ENCODE peak calls at places on chromosomes 4 and X, in eight cellular contexts. One of them, this sample, is unnamed.

GRCh38 chr4:7422098-7422897 is 12.4 kb downstream of the PSAPL1 start:
- DNase-seq in glutamatergic neuron: no peak
- DNase-seq in fibroblast of mammary gland: no peak
- DNase-seq in KBM-7: no peak
- DNase-seq in AG08396: no peak
- DNase-seq in NCI-H2081: no peak
- DNase-seq in NCI-H510A treated with DMSO at 0.1 percent for 48 hours: no peak
- DNase-seq in SHP77: no peak
- DNase-seq in this sample: no peak

GRCh38 chr4:45347056-45347455 is 620.7 kb upstream of the GNPDA2 start:
- DNase-seq in glutamatergic neuron: no peak
- DNase-seq in fibroblast of mammary gland: no peak
- DNase-seq in KBM-7: no peak
- DNase-seq in AG08396: no peak
- DNase-seq in NCI-H2081: peak; percentile 25
- DNase-seq in NCI-H510A treated with DMSO at 0.1 percent for 48 hours: no peak
- DNase-seq in SHP77: no peak
- DNase-seq in this sample: no peak

GRCh38 chr4:71251266-71251665 is 87.6 kb upstream of the SLC4A4 start:
- DNase-seq in glutamatergic neuron: no peak
- DNase-seq in fibroblast of mammary gland: no peak
- DNase-seq in KBM-7: no peak
- DNase-seq in AG08396: peak; percentile 44
- DNase-seq in NCI-H2081: no peak
- DNase-seq in NCI-H510A treated with DMSO at 0.1 percent for 48 hours: no peak
- DNase-seq in SHP77: no peak
- DNase-seq in this sample: no peak

GRCh38 chrX:13597928-13598327 is 28.5 kb downstream of the EGFL6 start:
- DNase-seq in glutamatergic neuron: no peak
- DNase-seq in fibroblast of mammary gland: peak; percentile 63
- DNase-seq in KBM-7: no peak
- DNase-seq in AG08396: no peak
- DNase-seq in NCI-H2081: no peak
- DNase-seq in NCI-H510A treated with DMSO at 0.1 percent for 48 hours: no peak
- DNase-seq in SHP77: no peak
- DNase-seq in this sample: no peak

GRCh38 chrX:134520860-134521390 is 61.0 kb downstream of the HPRT1 start:
- DNase-seq in glutamatergic neuron: peak; percentile 22
- DNase-seq in fibroblast of mammary gland: peak; percentile 84
- DNase-seq in KBM-7: peak; percentile 81
- DNase-seq in AG08396: peak; percentile 57
- DNase-seq in NCI-H2081: peak; percentile 62
- DNase-seq in NCI-H510A treated with DMSO at 0.1 percent for 48 hours: peak; percentile 49
- DNase-seq in SHP77: peak; percentile 41
- DNase-seq in this sample: peak; percentile 35

GRCh38 chr4:108742451-108742850 is 20.4 kb downstream of the ETNPPL start:
- DNase-seq in glutamatergic neuron: no peak
- DNase-seq in fibroblast of mammary gland: no peak
- DNase-seq in KBM-7: no peak
- DNase-seq in AG08396: no peak
- DNase-seq in NCI-H2081: no peak
- DNase-seq in NCI-H510A treated with DMSO at 0.1 percent for 48 hours: no peak
- DNase-seq in SHP77: no peak
- DNase-seq in this sample: no peak

GRCh38 chr4:74120086-74120485 is 21.1 kb upstream of the CXCL2 start:
- DNase-seq in glutamatergic neuron: no peak
- DNase-seq in fibroblast of mammary gland: peak; percentile 68
- DNase-seq in KBM-7: no peak
- DNase-seq in AG08396: no peak
- DNase-seq in NCI-H2081: no peak
- DNase-seq in NCI-H510A treated with DMSO at 0.1 percent for 48 hours: no peak
- DNase-seq in SHP77: no peak
- DNase-seq in this sample: no peak

GRCh38 chr4:184825394-184826314 is at the start of gene ACSL1:
- DNase-seq in glutamatergic neuron: peak; percentile 86
- DNase-seq in fibroblast of mammary gland: peak; percentile 53
- DNase-seq in KBM-7: peak; percentile 64
- DNase-seq in AG08396: peak; percentile 98
- DNase-seq in NCI-H2081: peak; percentile 52
- DNase-seq in NCI-H510A treated with DMSO at 0.1 percent for 48 hours: peak; percentile 31
- DNase-seq in SHP77: no peak
- DNase-seq in this sample: peak; percentile 71

GRCh38 chrX:128691872-128692271 is 639.7 kb upstream of the ACTRT1 start:
- DNase-seq in glutamatergic neuron: no peak
- DNase-seq in fibroblast of mammary gland: no peak
- DNase-seq in KBM-7: no peak
- DNase-seq in AG08396: no peak
- DNase-seq in NCI-H2081: no peak
- DNase-seq in NCI-H510A treated with DMSO at 0.1 percent for 48 hours: no peak
- DNase-seq in SHP77: no peak
- DNase-seq in this sample: no peak

GRCh38 chrX:154486052-154486395 is 391 bp downstream of the UBL4A start:
- DNase-seq in glutamatergic neuron: peak; percentile 39
- DNase-seq in fibroblast of mammary gland: no peak
- DNase-seq in KBM-7: peak; percentile 37
- DNase-seq in AG08396: no peak
- DNase-seq in NCI-H2081: no peak
- DNase-seq in NCI-H510A treated with DMSO at 0.1 percent for 48 hours: no peak
- DNase-seq in SHP77: no peak
- DNase-seq in this sample: no peak